ENCODE peak calls at places on chromosomes 1 and 21, in six cellular contexts. M is GM12864; F is T-helper 2 cell; V is GM04504; U is activated CD4-positive, alpha-beta T cell treated with anti-CD3 and anti-CD28 coated beads, Interleukin-2, amount 50 U/mL, for 1 hour; S is activated CD8-positive, alpha-beta T cell treated with anti-CD3 and anti-CD28 coated beads for 36 hours. W is an unnamed sample.

GRCh38 chr1:16189003-16189402 is 23.4 kb downstream of the ARHGEF19 start:
- DNase-seq in U (no peak), S (no peak), F (no peak), M (no peak), V (no peak), W (no peak)

GRCh38 chr21:34949499-34949898 is 99.6 kb downstream of the RUNX1 start:
- DNase-seq in F (no peak), V (no peak), U (no peak), M (no peak), S (peak), W (no peak)

GRCh38 chr1:99639945-99640344 is 6.0 kb upstream of the PALMD start:
- DNase-seq in F (no peak), M (no peak), V (no peak), S (no peak), U (no peak), W (no peak)

GRCh38 chr21:36792505-36792967 is 93.6 kb downstream of the SIM2 start:
- DNase-seq in F (no peak), M (no peak), S (peak), V (no peak), U (no peak), W (no peak)

GRCh38 chr1:155128755-155129473 is 1.2 kb downstream of the EFNA1 start:
- DNase-seq in F (no peak), S (no peak), M (no peak), U (no peak), V (no peak), W (peak)

GRCh38 chr1:6440198-6441126 is 15.9 kb downstream of the ESPN start:
- DNase-seq in M (no peak), U (peak), F (peak), V (no peak), S (peak), W (peak)

GRCh38 chr1:91569411-91570104 is 68.9 kb downstream of the CDC7 start:
- DNase-seq in U (no peak), V (peak), M (no peak), S (no peak), F (peak), W (peak)

GRCh38 chr1:74504125-74505065 is 8.0 kb downstream of the LRRC53 start:
- DNase-seq in U (peak), V (peak), M (peak), F (peak), S (peak), W (peak)